ENCODE peak calls at places on chromosomes 12 and 14, in six cellular contexts. One of them, this sample, is unnamed.

GRCh38 chr14:86288336-86288735 is 758.4 kb downstream of the FLRT2 start:
- DNase-seq in activated CD8-positive, alpha-beta memory T cell treated with anti-CD3 and anti-CD28 coated beads for 24 hours: no peak
- DNase-seq in HEK293T: no peak
- DNase-seq in LoVo: no peak
- DNase-seq in endothelial cell: no peak
- DNase-seq in lung: no peak
- DNase-seq in this sample: no peak

GRCh38 chr12:124737040-124737419 is 126.6 kb downstream of the SCARB1 start:
- DNase-seq in activated CD8-positive, alpha-beta memory T cell treated with anti-CD3 and anti-CD28 coated beads for 24 hours: no peak
- DNase-seq in HEK293T: no peak
- DNase-seq in LoVo: no peak
- DNase-seq in endothelial cell: no peak
- DNase-seq in lung: no peak
- DNase-seq in this sample: peak

GRCh38 chr14:56809262-56810215 is 740 bp downstream of the OTX2 start:
- DNase-seq in activated CD8-positive, alpha-beta memory T cell treated with anti-CD3 and anti-CD28 coated beads for 24 hours: no peak
- DNase-seq in HEK293T: no peak
- DNase-seq in LoVo: no peak
- DNase-seq in endothelial cell: peak
- DNase-seq in lung: no peak
- DNase-seq in this sample: no peak

GRCh38 chr12:54373619-54374554 is 9.6 kb upstream of the GPR84 start:
- DNase-seq in activated CD8-positive, alpha-beta memory T cell treated with anti-CD3 and anti-CD28 coated beads for 24 hours: no peak
- DNase-seq in HEK293T: no peak
- DNase-seq in LoVo: peak
- DNase-seq in endothelial cell: no peak
- DNase-seq in lung: no peak
- DNase-seq in this sample: peak

GRCh38 chr12:132460571-132460970 is 29.4 kb upstream of the FBRSL1 start:
- DNase-seq in activated CD8-positive, alpha-beta memory T cell treated with anti-CD3 and anti-CD28 coated beads for 24 hours: no peak
- DNase-seq in HEK293T: peak
- DNase-seq in LoVo: no peak
- DNase-seq in endothelial cell: peak
- DNase-seq in lung: no peak
- DNase-seq in this sample: no peak

GRCh38 chr12:5085896-5086295 is 42.2 kb downstream of the KCNA5 start:
- DNase-seq in activated CD8-positive, alpha-beta memory T cell treated with anti-CD3 and anti-CD28 coated beads for 24 hours: no peak
- DNase-seq in HEK293T: no peak
- DNase-seq in LoVo: peak
- DNase-seq in endothelial cell: no peak
- DNase-seq in lung: no peak
- DNase-seq in this sample: peak

GRCh38 chr14:50342211-50343080 is 30.3 kb downstream of the DMAC2L start:
- DNase-seq in activated CD8-positive, alpha-beta memory T cell treated with anti-CD3 and anti-CD28 coated beads for 24 hours: peak
- DNase-seq in HEK293T: peak
- DNase-seq in LoVo: peak
- DNase-seq in endothelial cell: peak
- DNase-seq in lung: no peak
- DNase-seq in this sample: peak

GRCh38 chr14:45201908-45202307 is 51.1 kb downstream of the MIS18BP1 start:
- DNase-seq in activated CD8-positive, alpha-beta memory T cell treated with anti-CD3 and anti-CD28 coated beads for 24 hours: no peak
- DNase-seq in HEK293T: peak
- DNase-seq in LoVo: no peak
- DNase-seq in endothelial cell: peak
- DNase-seq in lung: no peak
- DNase-seq in this sample: no peak

GRCh38 chr12:120224304-120225199 is 23.6 kb upstream of the RPLP0 start:
- DNase-seq in activated CD8-positive, alpha-beta memory T cell treated with anti-CD3 and anti-CD28 coated beads for 24 hours: no peak
- DNase-seq in HEK293T: no peak
- DNase-seq in LoVo: no peak
- DNase-seq in endothelial cell: no peak
- DNase-seq in lung: peak
- DNase-seq in this sample: no peak

GRCh38 chr14:49033131-49033530 is 553.0 kb downstream of the RPS29 start:
- DNase-seq in activated CD8-positive, alpha-beta memory T cell treated with anti-CD3 and anti-CD28 coated beads for 24 hours: no peak
- DNase-seq in HEK293T: no peak
- DNase-seq in LoVo: no peak
- DNase-seq in endothelial cell: no peak
- DNase-seq in lung: no peak
- DNase-seq in this sample: peak

GRCh38 chr14:92263681-92264080 is 59.3 kb upstream of the SLC24A4 start:
- DNase-seq in activated CD8-positive, alpha-beta memory T cell treated with anti-CD3 and anti-CD28 coated beads for 24 hours: no peak
- DNase-seq in HEK293T: no peak
- DNase-seq in LoVo: no peak
- DNase-seq in endothelial cell: no peak
- DNase-seq in lung: no peak
- DNase-seq in this sample: no peak

GRCh38 chr12:72380441-72380840 is 108.3 kb downstream of the TRHDE start:
- DNase-seq in activated CD8-positive, alpha-beta memory T cell treated with anti-CD3 and anti-CD28 coated beads for 24 hours: no peak
- DNase-seq in HEK293T: no peak
- DNase-seq in LoVo: no peak
- DNase-seq in endothelial cell: no peak
- DNase-seq in lung: no peak
- DNase-seq in this sample: no peak

GRCh38 chr12:105935106-105935505 is 203.6 kb downstream of the NUAK1 start:
- DNase-seq in activated CD8-positive, alpha-beta memory T cell treated with anti-CD3 and anti-CD28 coated beads for 24 hours: no peak
- DNase-seq in HEK293T: no peak
- DNase-seq in LoVo: no peak
- DNase-seq in endothelial cell: no peak
- DNase-seq in lung: no peak
- DNase-seq in this sample: no peak

GRCh38 chr12:124194521-124195225 is 100.2 kb upstream of the RFLNA start:
- DNase-seq in activated CD8-positive, alpha-beta memory T cell treated with anti-CD3 and anti-CD28 coated beads for 24 hours: no peak
- DNase-seq in HEK293T: no peak
- DNase-seq in LoVo: no peak
- DNase-seq in endothelial cell: no peak
- DNase-seq in lung: no peak
- DNase-seq in this sample: no peak

GRCh38 chr14:55707365-55707804 is 127.4 kb downstream of the KTN1 start:
- DNase-seq in activated CD8-positive, alpha-beta memory T cell treated with anti-CD3 and anti-CD28 coated beads for 24 hours: no peak
- DNase-seq in HEK293T: peak
- DNase-seq in LoVo: peak
- DNase-seq in endothelial cell: no peak
- DNase-seq in lung: no peak
- DNase-seq in this sample: peak

GRCh38 chr12:54417712-54418440 is 1.2 kb downstream of the ITGA5 start:
- DNase-seq in activated CD8-positive, alpha-beta memory T cell treated with anti-CD3 and anti-CD28 coated beads for 24 hours: peak
- DNase-seq in HEK293T: no peak
- DNase-seq in LoVo: no peak
- DNase-seq in endothelial cell: peak
- DNase-seq in lung: no peak
- DNase-seq in this sample: no peak

GRCh38 chr12:104188534-104188933 is 27.0 kb upstream of the TXNRD1 start:
- DNase-seq in activated CD8-positive, alpha-beta memory T cell treated with anti-CD3 and anti-CD28 coated beads for 24 hours: no peak
- DNase-seq in HEK293T: no peak
- DNase-seq in LoVo: no peak
- DNase-seq in endothelial cell: no peak
- DNase-seq in lung: no peak
- DNase-seq in this sample: no peak

GRCh38 chr12:109804820-109805761 is 28.1 kb downstream of the TRPV4 start:
- DNase-seq in activated CD8-positive, alpha-beta memory T cell treated with anti-CD3 and anti-CD28 coated beads for 24 hours: peak
- DNase-seq in HEK293T: peak
- DNase-seq in LoVo: peak
- DNase-seq in endothelial cell: peak
- DNase-seq in lung: peak
- DNase-seq in this sample: peak

GRCh38 chr12:27652174-27652763 is 44.0 kb upstream of the REP15 start:
- DNase-seq in activated CD8-positive, alpha-beta memory T cell treated with anti-CD3 and anti-CD28 coated beads for 24 hours: no peak
- DNase-seq in HEK293T: peak
- DNase-seq in LoVo: peak
- DNase-seq in endothelial cell: peak
- DNase-seq in lung: peak
- DNase-seq in this sample: peak

GRCh38 chr12:89477633-89478279 is 46.8 kb downstream of the GALNT4 start:
- DNase-seq in activated CD8-positive, alpha-beta memory T cell treated with anti-CD3 and anti-CD28 coated beads for 24 hours: no peak
- DNase-seq in HEK293T: no peak
- DNase-seq in LoVo: no peak
- DNase-seq in endothelial cell: no peak
- DNase-seq in lung: no peak
- DNase-seq in this sample: no peak